ENCODE peak calls at places on chromosomes 6 and 20, in five cellular contexts. One of them, this sample, is unnamed.

GRCh38 chr6:77073410-77073760 is 389.9 kb downstream of the HTR1B start:
- DNase-seq in LoVo: no peak
- DNase-seq in aorta: no peak
- DNase-seq in K562: no peak
- DNase-seq in activated B cell treated with CpG ODN at 0.5 μM for 24 hours: no peak
- DNase-seq in this sample: no peak

GRCh38 chr6:161066511-161066910 is 74.9 kb downstream of the MAP3K4 start:
- DNase-seq in LoVo: no peak
- DNase-seq in aorta: no peak
- DNase-seq in K562: no peak
- DNase-seq in activated B cell treated with CpG ODN at 0.5 μM for 24 hours: no peak
- DNase-seq in this sample: no peak

GRCh38 chr6:133854633-133855598 is 34.0 kb upstream of the TCF21 start:
- DNase-seq in LoVo: no peak
- DNase-seq in aorta: no peak
- DNase-seq in K562: peak; percentile 10
- DNase-seq in activated B cell treated with CpG ODN at 0.5 μM for 24 hours: no peak
- DNase-seq in this sample: no peak

GRCh38 chr6:132698608-132699007 is 15.2 kb downstream of the VNN1 start:
- DNase-seq in LoVo: no peak
- DNase-seq in aorta: no peak
- DNase-seq in K562: no peak
- DNase-seq in activated B cell treated with CpG ODN at 0.5 μM for 24 hours: no peak
- DNase-seq in this sample: no peak

GRCh38 chr20:33575302-33575701 is 85.4 kb downstream of the CBFA2T2 start:
- DNase-seq in LoVo: no peak
- DNase-seq in aorta: no peak
- DNase-seq in K562: no peak
- DNase-seq in activated B cell treated with CpG ODN at 0.5 μM for 24 hours: no peak
- DNase-seq in this sample: no peak

GRCh38 chr6:111564482-111564945 is 41.2 kb downstream of the TRAF3IP2 start:
- DNase-seq in LoVo: no peak
- DNase-seq in aorta: peak; percentile 82
- DNase-seq in K562: no peak
- DNase-seq in activated B cell treated with CpG ODN at 0.5 μM for 24 hours: no peak
- DNase-seq in this sample: no peak

GRCh38 chr6:152207915-152208714 is 400.6 kb downstream of the ESR1 start:
- DNase-seq in LoVo: no peak
- DNase-seq in aorta: no peak
- DNase-seq in K562: no peak
- DNase-seq in activated B cell treated with CpG ODN at 0.5 μM for 24 hours: no peak
- DNase-seq in this sample: no peak

GRCh38 chr6:100488231-100488630 is 23.5 kb upstream of the SIM1 start:
- DNase-seq in LoVo: no peak
- DNase-seq in aorta: no peak
- DNase-seq in K562: no peak
- DNase-seq in activated B cell treated with CpG ODN at 0.5 μM for 24 hours: no peak
- DNase-seq in this sample: no peak

GRCh38 chr20:62117658-62118057 is 4.6 kb upstream of the LSM14B start:
- DNase-seq in LoVo: no peak
- DNase-seq in aorta: peak; percentile 67
- DNase-seq in K562: no peak
- DNase-seq in activated B cell treated with CpG ODN at 0.5 μM for 24 hours: no peak
- DNase-seq in this sample: no peak

GRCh38 chr6:131954775-131955107 is 3.6 kb upstream of the CCN2 start:
- DNase-seq in LoVo: no peak
- DNase-seq in aorta: peak; percentile 65
- DNase-seq in K562: no peak
- DNase-seq in activated B cell treated with CpG ODN at 0.5 μM for 24 hours: no peak
- DNase-seq in this sample: peak; percentile 83

GRCh38 chr20:64261138-64261537 is 5.6 kb downstream of the PCMTD2 start:
- DNase-seq in LoVo: no peak
- DNase-seq in aorta: no peak
- DNase-seq in K562: no peak
- DNase-seq in activated B cell treated with CpG ODN at 0.5 μM for 24 hours: no peak
- DNase-seq in this sample: no peak

This sample was measured in colonic mucosa.